ENCODE peak calls at places on chromosomes 2 and 18, in ten cellular contexts. E, D, K, O, G, Z, H, V, R and N are unnamed samples.

GRCh38 chr2:119723784-119724467 is 35.8 kb upstream of the PTPN4 start:
- DNase-seq in E (no peak), D (no peak), K (no peak), O (no peak), G (no peak), Z (peak; percentile 9), H (no peak), V (no peak), R (no peak), N (no peak)

GRCh38 chr2:64454316-64455030 is 511 bp downstream of the LGALSL start:
- DNase-seq in E (no peak), D (peak; percentile 70), K (peak; percentile 46), O (no peak), G (no peak), Z (peak; percentile 51), H (peak; percentile 62), V (peak; percentile 55), R (peak; percentile 55), N (no peak)

GRCh38 chr18:32439802-32440201 is 30.9 kb downstream of the GAREM1 start:
- DNase-seq in E (no peak), D (no peak), K (no peak), O (no peak), G (no peak), Z (no peak), H (peak; percentile 21), V (no peak), R (peak; percentile 9), N (no peak)

GRCh38 chr2:186103276-186103675 is 364.7 kb downstream of the FSIP2 start:
- DNase-seq in E (no peak), D (no peak), K (no peak), O (no peak), G (no peak), Z (no peak), H (no peak), V (no peak), R (no peak), N (no peak)

GRCh38 chr2:140442319-140442718 is 1662.1 kb upstream of the NXPH2 start:
- DNase-seq in E (no peak), D (no peak), K (no peak), O (peak; percentile 80), G (no peak), Z (peak; percentile 33), H (no peak), V (no peak), R (no peak), N (no peak)

GRCh38 chr18:8499810-8500663 is 109.2 kb upstream of the RAB12 start:
- DNase-seq in E (no peak), D (no peak), K (no peak), O (no peak), G (no peak), Z (no peak), H (no peak), V (no peak), R (no peak), N (no peak)

GRCh38 chr2:149329470-149330126 is 789 bp upstream of the LYPD6 start:
- DNase-seq in E (no peak), D (peak; percentile 54), K (no peak), O (peak; percentile 24), G (no peak), Z (peak; percentile 58), H (peak; percentile 47), V (peak; percentile 51), R (peak; percentile 73), N (peak; percentile 14)

GRCh38 chr2:28588231-28588725 is 92.4 kb downstream of the PLB1 start:
- DNase-seq in E (no peak), D (no peak), K (no peak), O (no peak), G (no peak), Z (no peak), H (no peak), V (no peak), R (no peak), N (no peak)

GRCh38 chr2:31312898-31313297 is 78.9 kb downstream of the EHD3 start:
- DNase-seq in E (no peak), D (no peak), K (no peak), O (peak; percentile 72), G (peak; percentile 30), Z (peak; percentile 81), H (no peak), V (no peak), R (no peak), N (no peak)

GRCh38 chr18:44708451-44709083 is 27.9 kb downstream of the SETBP1 start:
- DNase-seq in E (no peak), D (no peak), K (no peak), O (peak; percentile 33), G (no peak), Z (peak; percentile 85), H (no peak), V (no peak), R (no peak), N (no peak)

GRCh38 chr2:202109737-202110184 is 36.7 kb downstream of the KIAA2012 start:
- DNase-seq in E (no peak), D (no peak), K (no peak), O (peak; percentile 45), G (no peak), Z (peak; percentile 72), H (peak; percentile 32), V (no peak), R (no peak), N (no peak)

GRCh38 chr18:293557-293956 is 25.7 kb upstream of the THOC1 start:
- DNase-seq in E (no peak), D (no peak), K (no peak), O (no peak), G (no peak), Z (peak; percentile 58), H (no peak), V (no peak), R (no peak), N (no peak)

GRCh38 chr18:58269931-58270330 is 225.9 kb downstream of the NEDD4L start:
- DNase-seq in E (no peak), D (no peak), K (no peak), O (no peak), G (no peak), Z (no peak), H (no peak), V (peak; percentile 89), R (no peak), N (peak; percentile 78)

GRCh38 chr2:237997521-237997920 is 30.7 kb downstream of the UBE2F start:
- DNase-seq in E (no peak), D (no peak), K (no peak), O (no peak), G (no peak), Z (no peak), H (no peak), V (no peak), R (no peak), N (no peak)

GRCh38 chr2:186130678-186131511 is 355.2 kb upstream of the ZC3H15 start:
- DNase-seq in E (no peak), D (no peak), K (no peak), O (no peak), G (no peak), Z (no peak), H (no peak), V (peak; percentile 5), R (no peak), N (no peak)

DNA sequence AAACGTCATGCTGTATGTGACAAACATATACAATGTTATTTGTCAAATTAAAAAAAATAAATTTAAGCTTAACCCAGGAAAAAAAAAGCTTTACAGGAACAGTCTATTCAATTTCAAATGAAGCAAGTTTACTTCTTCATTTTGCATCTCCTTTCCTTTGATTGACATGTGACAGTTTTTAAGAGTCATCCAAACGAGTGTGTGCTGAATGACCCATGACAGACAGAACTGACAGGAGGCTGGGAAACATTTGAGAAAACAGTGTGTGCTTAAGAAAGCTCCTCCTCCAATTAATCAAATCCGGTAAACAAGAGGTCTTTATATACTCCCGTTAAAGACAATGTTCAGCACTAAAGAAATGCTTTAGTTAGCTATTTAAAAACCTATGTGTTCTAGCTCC is 177.7 kb downstream of the SRBD1 start:
- DNase-seq in E (no peak), D (no peak), K (no peak), O (no peak), G (no peak), Z (no peak), H (no peak), V (no peak), R (no peak), N (no peak)
- H3K27ac ChIP-seq in E (no peak overlapping the region), D (no peak overlapping the region), K (no peak overlapping the region), O (peak overlapping the region; percentile 4), G (no peak overlapping the region), Z (no peak overlapping the region), H (no peak overlapping the region), V (no peak overlapping the region), R (no peak overlapping the region), N (no peak overlapping the region)

GRCh38 chr18:9684901-9685738 is 23.0 kb upstream of the RAB31 start:
- DNase-seq in E (no peak), D (no peak), K (no peak), O (no peak), G (no peak), Z (peak; percentile 77), H (peak; percentile 74), V (peak; percentile 9), R (no peak), N (no peak)
- H3K27ac ChIP-seq in E (peak overlapping the region; percentile 3), D (peak overlapping the region; percentile 70), K (peak overlapping the region; percentile 72), O (no peak overlapping the region), G (peak overlapping the region; percentile 34), Z (peak overlapping the region; percentile 55), H (peak overlapping the region; percentile 62), V (no peak overlapping the region), R (peak overlapping the region; percentile 76), N (no peak overlapping the region)

GRCh38 chr2:200352631-200353030 is 46.1 kb downstream of the SPATS2L start:
- DNase-seq in E (no peak), D (no peak), K (no peak), O (peak; percentile 74), G (no peak), Z (peak; percentile 39), H (no peak), V (peak; percentile 77), R (no peak), N (no peak)
- H3K27ac ChIP-seq in E (no peak overlapping the region), D (no peak overlapping the region), K (no peak overlapping the region), O (peak overlapping the region; percentile 64), G (no peak overlapping the region), Z (no peak overlapping the region), H (no peak overlapping the region), V (peak overlapping the region; percentile 32), R (peak overlapping the region; percentile 25), N (no peak overlapping the region)

GRCh38 chr18:12461326-12461725 is 53.6 kb downstream of the PRELID3A start:
- DNase-seq in E (no peak), D (no peak), K (no peak), O (no peak), G (no peak), Z (no peak), H (no peak), V (no peak), R (no peak), N (no peak)

GRCh38 chr18:12463191-12463590 is 55.5 kb downstream of the PRELID3A start:
- DNase-seq in E (no peak), D (no peak), K (no peak), O (no peak), G (no peak), Z (no peak), H (no peak), V (no peak), R (no peak), N (no peak)

GRCh38 chr18:12462242-12462641 is 54.5 kb downstream of the PRELID3A start:
- DNase-seq in E (no peak), D (no peak), K (no peak), O (no peak), G (no peak), Z (no peak), H (no peak), V (no peak), R (no peak), N (no peak)

GRCh38 chr18:12458761-12459160 is 51.0 kb downstream of the PRELID3A start:
- DNase-seq in E (no peak), D (no peak), K (no peak), O (no peak), G (no peak), Z (no peak), H (no peak), V (no peak), R (no peak), N (no peak)

GRCh38 chr18:12460874-12461273 is 53.1 kb downstream of the PRELID3A start:
- DNase-seq in E (peak; percentile 54), D (no peak), K (no peak), O (peak; percentile 63), G (no peak), Z (peak; percentile 23), H (no peak), V (no peak), R (no peak), N (no peak)
- H3K27ac ChIP-seq in E (no peak overlapping the region), D (no peak overlapping the region), K (no peak overlapping the region), O (peak overlapping the region; percentile 12), G (no peak overlapping the region), Z (no peak overlapping the region), H (peak overlapping the region; percentile 55), V (no peak overlapping the region), R (no peak overlapping the region), N (no peak overlapping the region)